ENCODE peak calls at places on chromosomes 1 and 21, in eight cellular contexts. J is breast epithelium; P is activated T-cell treated with anti-CD3 and anti-CD28 coated beads, Interleukin-2, amount 50 U/mL, for 24 hours; E is activated CD4-positive, CD25-positive, alpha-beta regulatory T cell treated with anti-CD3 and anti-CD28 coated beads, Interleukin-2, amount 50 U/mL, for 16 hours; K is NAMALWA; G is amniotic stem cell; Q is cardiac fibroblast; U is naive thymus-derived CD8-positive, alpha-beta T cell. F is an unnamed sample.

GRCh38 chr1:234217316-234217840 is 155.9 kb upstream of the COA6 start:
- DNase-seq in J (no peak), P (no peak), E (no peak), K (no peak), G (no peak), Q (no peak), U (no peak), F (no peak)

GRCh38 chr1:116820362-116820761 is 66.1 kb downstream of the CD2 start:
- DNase-seq in J (no peak), P (no peak), E (no peak), K (no peak), G (no peak), Q (peak; percentile 97), U (no peak), F (peak; percentile 20)

GRCh38 chr1:156154317-156154749 is 948 bp downstream of the SEMA4A start:
- DNase-seq in J (no peak), P (peak; percentile 61), E (no peak), K (peak; percentile 92), G (no peak), Q (no peak), U (no peak), F (no peak)

GRCh38 chr1:75233302-75233929 is 99.2 kb downstream of the LHX8 start:
- DNase-seq in J (no peak), P (no peak), E (no peak), K (peak; percentile 74), G (peak; percentile 11), Q (peak; percentile 45), U (no peak), F (no peak)

GRCh38 chr1:207820568-207821463 is 69.0 kb downstream of the CD46 start:
- DNase-seq in J (no peak), P (no peak), E (no peak), K (no peak), G (no peak), Q (no peak), U (no peak), F (no peak)

GRCh38 chr1:198699167-198700015 is 60.6 kb downstream of the PTPRC start:
- DNase-seq in J (peak; percentile 56), P (peak; percentile 84), E (peak; percentile 50), K (peak; percentile 34), G (no peak), Q (peak; percentile 46), U (peak; percentile 84), F (no peak)

GRCh38 chr21:22597660-22598255 is 1599.5 kb downstream of the NCAM2 start:
- DNase-seq in J (no peak), P (no peak), E (no peak), K (no peak), G (no peak), Q (no peak), U (no peak), F (no peak)

GRCh38 chr21:34987673-34988072 is 61.4 kb downstream of the RUNX1 start:
- DNase-seq in J (no peak), P (no peak), E (no peak), K (no peak), G (no peak), Q (no peak), U (no peak), F (no peak)

GRCh38 chr1:54558434-54559030 is 10.5 kb downstream of the ACOT11 start:
- DNase-seq in J (no peak), P (no peak), E (no peak), K (no peak), G (no peak), Q (no peak), U (peak; percentile 46), F (no peak)

GRCh38 chr1:96559707-96560588 is 161.6 kb upstream of the PTBP2 start:
- DNase-seq in J (no peak), P (no peak), E (no peak), K (no peak), G (peak; percentile 87), Q (peak; percentile 100), U (no peak), F (peak; percentile 85)

GRCh38 chr1:29736582-29737188 is 500.4 kb downstream of the PTPRU start:
- DNase-seq in J (no peak), P (no peak), E (no peak), K (peak; percentile 33), G (peak; percentile 27), Q (peak; percentile 61), U (no peak), F (no peak)

GRCh38 chr1:119544165-119544762 is 37.3 kb downstream of the HSD3B1 start:
- DNase-seq in J (no peak), P (no peak), E (no peak), K (peak; percentile 35), G (no peak), Q (peak; percentile 7), U (no peak), F (no peak)

GRCh38 chr1:227895828-227896685 is 51.7 kb downstream of the WNT9A start:
- DNase-seq in J (peak; percentile 68), P (peak; percentile 26), E (no peak), K (no peak), G (peak; percentile 11), Q (no peak), U (peak; percentile 47), F (no peak)

GRCh38 chr1:58718435-58718834 is 18.6 kb upstream of the MYSM1 start:
- DNase-seq in J (no peak), P (no peak), E (no peak), K (no peak), G (no peak), Q (peak; percentile 24), U (no peak), F (no peak)

GRCh38 chr1:154441241-154441888 is 36.2 kb downstream of the IL6R start:
- DNase-seq in J (no peak), P (no peak), E (no peak), K (no peak), G (no peak), Q (no peak), U (no peak), F (no peak)

GRCh38 chr1:196366817-196367495 is 241.3 kb downstream of the KCNT2 start:
- DNase-seq in J (no peak), P (no peak), E (no peak), K (no peak), G (no peak), Q (no peak), U (no peak), F (no peak)

GRCh38 chr1:181504294-181505115 is 21.2 kb downstream of the CACNA1E start:
- DNase-seq in J (no peak), P (no peak), E (no peak), K (peak; percentile 81), G (no peak), Q (peak; percentile 5), U (no peak), F (no peak)

GRCh38 chr1:157154940-157155514 is 16.8 kb upstream of the ETV3 start:
- DNase-seq in J (no peak), P (no peak), E (no peak), K (no peak), G (no peak), Q (peak; percentile 77), U (no peak), F (no peak)

GRCh38 chr1:185734929-185735666 is 907 bp downstream of the HMCN1 start:
- DNase-seq in J (no peak), P (no peak), E (no peak), K (no peak), G (no peak), Q (peak; percentile 33), U (no peak), F (no peak)

GRCh38 chr1:89780721-89781120 is 40.1 kb upstream of the LRRC8D start:
- DNase-seq in J (no peak), P (no peak), E (no peak), K (peak; percentile 75), G (peak; percentile 34), Q (peak; percentile 65), U (no peak), F (peak; percentile 21)

GRCh38 chr1:109650609-109651008 is 5.3 kb upstream of the GSTM4 start:
- DNase-seq in J (no peak), P (no peak), E (no peak), K (no peak), G (no peak), Q (peak; percentile 62), U (no peak), F (no peak)

GRCh38 chr1:155964193-155964592 is 14.2 kb downstream of the ARHGEF2 start:
- DNase-seq in J (no peak), P (no peak), E (no peak), K (no peak), G (no peak), Q (no peak), U (peak; percentile 22), F (no peak)

GRCh38 chr21:36756527-36756926 is 57.6 kb downstream of the SIM2 start:
- DNase-seq in J (no peak), P (no peak), E (no peak), K (no peak), G (no peak), Q (peak; percentile 73), U (no peak), F (no peak)

GRCh38 chr1:177274687-177275211 is 104.0 kb downstream of the BRINP2 start:
- DNase-seq in J (no peak), P (no peak), E (no peak), K (no peak), G (no peak), Q (peak; percentile 73), U (no peak), F (peak; percentile 39)

GRCh38 chr1:50416150-50416527 is 7.1 kb downstream of the DMRTA2 start:
- DNase-seq in J (no peak), P (no peak), E (no peak), K (no peak), G (no peak), Q (no peak), U (no peak), F (no peak)

GRCh38 chr1:44276901-44277300 is 63.6 kb downstream of the DMAP1 start:
- DNase-seq in J (no peak), P (no peak), E (no peak), K (no peak), G (no peak), Q (peak; percentile 20), U (no peak), F (no peak)

GRCh38 chr1:46497020-46497419 is 7.4 kb downstream of the DMBX1 start:
- DNase-seq in J (no peak), P (no peak), E (no peak), K (no peak), G (no peak), Q (no peak), U (no peak), F (no peak)

GRCh38 chr21:31235671-31236450 is 108.2 kb downstream of the TIAM1 start:
- DNase-seq in J (no peak), P (no peak), E (no peak), K (no peak), G (peak; percentile 13), Q (peak; percentile 34), U (no peak), F (no peak)

GRCh38 chr1:234746798-234747196 is 136.8 kb upstream of the IRF2BP2 start:
- DNase-seq in J (peak; percentile 59), P (no peak), E (no peak), K (no peak), G (no peak), Q (no peak), U (no peak), F (no peak)

GRCh38 chr1:190479028-190479427 is 1.4 kb upstream of the BRINP3 start:
- DNase-seq in J (no peak), P (no peak), E (no peak), K (no peak), G (no peak), Q (peak; percentile 3), U (no peak), F (no peak)